ENCODE peak calls at places on chromosomes 5 and 9, in eight cellular contexts. K, T, W, I, M, C, G and E are unnamed samples. For H3K27me3, the result is how much of the 10 kb centered on the place peaks cover.

GRCh38 chr9:93060746-93061259 is 2.3 kb downstream of the SUSD3 start:
- DNase-seq in K (peak), C (no peak), W (no peak), T (no peak), I (no peak), G (no peak), M (no peak), E (no peak)

GRCh38 chr5:7917130-7918123 is 48.5 kb downstream of the MTRR start:
- DNase-seq in G (no peak), I (no peak), W (no peak), K (no peak), C (no peak), T (no peak), M (no peak), E (no peak)

GRCh38 chr5:169893586-169893985 is 86.7 kb downstream of the INSYN2B start:
- DNase-seq in T (no peak), K (no peak), G (no peak), M (no peak), I (no peak), W (no peak), C (no peak), E (no peak)

GRCh38 chr9:13027834-13028233 is 251.7 kb downstream of the MPDZ start:
- DNase-seq in G (no peak), M (no peak), T (no peak), W (no peak), C (no peak), K (no peak), I (no peak), E (no peak)

GRCh38 chr9:92044945-92045344 is 70.3 kb downstream of the SPTLC1 start:
- DNase-seq in W (no peak), M (no peak), G (no peak), C (no peak), I (no peak), K (peak), T (no peak), E (no peak)

GRCh38 chr9:91059713-91060112 is 258.1 kb downstream of the SYK start:
- DNase-seq in T (no peak), W (no peak), I (no peak), G (no peak), C (no peak), K (no peak), M (peak), E (no peak)

GRCh38 chr9:2234371-2234893 is 219.3 kb downstream of the SMARCA2 start:
- DNase-seq in G (no peak), C (no peak), T (no peak), M (no peak), K (no peak), I (no peak), W (no peak), E (no peak)

GRCh38 chr5:134226441-134227192 is 744 bp upstream of the PPP2CA start:
- DNase-seq in C (no peak), I (no peak), T (no peak), G (peak), K (no peak), M (no peak), W (no peak), E (no peak)

GRCh38 chr5:138246334-138246733 is 28.1 kb downstream of the GFRA3 start:
- DNase-seq in K (no peak), M (no peak), W (no peak), T (no peak), G (no peak), I (no peak), C (no peak), E (no peak)

GRCh38 chr5:135242496-135243193 is 156.4 kb downstream of the MACROH2A1 start:
- DNase-seq in W (no peak), K (no peak), C (peak), T (no peak), G (no peak), M (peak), I (no peak), E (no peak)

GRCh38 chr9:108099854-108100253 is 610.3 kb upstream of the KLF4 start:
- DNase-seq in I (peak), W (no peak), M (peak), T (no peak), C (no peak), K (peak), G (no peak), E (no peak)

GRCh38 chr5:56481147-56481997 is 248.2 kb upstream of the ANKRD55 start:
- DNase-seq in T (peak), K (no peak), G (no peak), M (no peak), W (peak), I (no peak), C (peak), E (no peak)

GRCh38 chr9:114894801-114895433 is 35.5 kb downstream of the TNFSF8 start:
- DNase-seq in K (no peak), G (no peak), W (no peak), M (no peak), C (no peak), I (no peak), T (no peak), E (no peak)

GRCh38 chr5:170483701-170484458 is 19.9 kb upstream of the KCNIP1 start:
- DNase-seq in I (no peak), C (no peak), T (no peak), G (no peak), W (peak), M (peak), K (no peak), E (no peak)

GRCh38 chr5:133245191-133246052 is 193.6 kb downstream of the HSPA4 start:
- DNase-seq in I (peak), G (no peak), W (no peak), T (no peak), M (no peak), K (peak), C (no peak), E (no peak)

GRCh38 chr9:19552282-19552681 is 143.5 kb downstream of the ACER2 start:
- DNase-seq in T (no peak), W (no peak), C (no peak), I (no peak), K (no peak), G (no peak), M (no peak), E (no peak)

GRCh38 chr9:112069318-112070169 is 105.6 kb downstream of the SUSD1 start:
- DNase-seq in G (no peak), K (peak), M (no peak), T (no peak), I (no peak), C (no peak), W (no peak), E (no peak)

GRCh38 chr9:2727966-2728613 is 10.8 kb downstream of the KCNV2 start:
- DNase-seq in M (no peak), C (peak), T (no peak), K (peak), G (no peak), W (peak), I (peak), E (no peak)

GRCh38 chr9:108834959-108835696 is 20.7 kb downstream of the ACTL7B start:
- DNase-seq in K (no peak), T (no peak), I (no peak), G (no peak), M (no peak), C (no peak), W (no peak), E (no peak)

GRCh38 chr9:2780846-2781245 is 63.0 kb downstream of the PUM3 start:
- DNase-seq in K (no peak), T (no peak), W (no peak), C (no peak), I (no peak), G (no peak), M (no peak), E (no peak)

GRCh38 chr5:55187370-55187769 is 14.4 kb upstream of the CDC20B start:
- DNase-seq in G (no peak), C (no peak), W (no peak), K (peak), M (no peak), I (peak), T (no peak), E (no peak)

GRCh38 chr9:35659340-35659739 is 1.2 kb downstream of the CCDC107 start:
- DNase-seq in G (no peak), C (no peak), T (no peak), M (no peak), W (no peak), K (no peak), I (no peak), E (no peak)
- H3K4me3 ChIP-seq in G (no peak), C (no peak), T (peak), M (peak), W (no peak), K (peak), I (peak), E (peak)

DNA sequence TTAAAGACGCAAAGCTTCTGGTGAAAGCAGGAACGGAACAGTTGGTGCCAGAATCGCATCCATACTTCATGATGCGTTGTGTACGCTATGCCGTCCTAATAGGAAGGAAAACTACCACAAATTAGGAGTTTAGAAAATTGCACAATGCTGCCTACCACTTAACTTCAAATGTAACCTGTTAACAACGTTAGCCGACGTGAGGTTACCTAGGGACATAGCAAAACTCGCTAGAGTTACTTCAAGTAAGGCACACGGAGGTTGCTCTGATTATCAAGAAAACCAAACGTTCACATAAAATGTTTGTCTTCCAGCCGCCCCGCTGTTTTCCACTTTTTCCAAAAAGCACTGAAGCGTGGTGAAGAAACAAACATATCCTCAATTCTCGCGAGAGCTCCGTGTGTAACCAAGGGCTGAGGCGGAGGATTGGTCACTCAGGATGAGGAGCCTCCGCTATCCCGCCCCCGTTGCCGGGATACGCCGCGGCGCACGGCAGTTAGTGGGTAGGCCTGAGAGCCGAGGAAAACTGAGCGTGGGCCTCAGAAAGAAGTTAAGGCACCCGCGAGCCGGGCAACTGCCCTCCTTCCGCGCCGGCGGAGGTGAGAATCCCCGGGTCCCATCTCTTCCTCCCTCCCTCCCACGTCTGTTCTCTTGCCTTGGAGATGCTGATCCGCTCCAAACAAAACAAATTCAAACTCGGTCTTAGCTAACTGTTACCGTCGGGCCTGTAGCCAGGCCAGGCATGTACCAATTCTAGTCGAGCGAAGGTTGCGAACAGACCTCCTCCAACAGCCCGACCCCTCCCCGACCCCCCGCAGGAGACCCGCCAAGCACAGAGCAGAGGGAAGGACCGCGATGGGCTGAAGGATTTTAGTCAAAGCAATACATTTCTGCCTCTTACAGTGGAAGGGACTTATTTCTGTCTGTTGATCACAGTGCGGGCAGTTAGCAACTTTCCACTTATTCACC is at the start of gene IFT74:
- DNase-seq in W (peak), I (peak), M (peak), T (peak), C (peak), G (peak), K (peak), E (peak)
- TF ChIP-seq POLR2A in W (peak), I (peak), M (no peak), T (no peak), C (peak), G (no peak), K (peak), E (peak)

GRCh38 chr9:35945341-35946018 is 12.5 kb downstream of the OR2S2 start:
- DNase-seq in I (peak), K (peak), T (peak), W (peak), C (peak), M (no peak), G (peak), E (no peak)

GRCh38 chr9:35939851-35940250 is 18.1 kb downstream of the OR2S2 start:
- DNase-seq in K (no peak), I (no peak), C (no peak), G (no peak), W (no peak), M (no peak), T (no peak), E (no peak)

GRCh38 chr9:35940474-35941467 is 17.2 kb downstream of the OR2S2 start:
- DNase-seq in T (no peak), W (no peak), K (no peak), I (no peak), M (no peak), G (no peak), C (no peak), E (no peak)

GRCh38 chr9:35944173-35944572 is 13.8 kb downstream of the OR2S2 start:
- DNase-seq in W (no peak), K (no peak), G (no peak), I (no peak), T (no peak), C (no peak), M (no peak), E (no peak)

DNA sequence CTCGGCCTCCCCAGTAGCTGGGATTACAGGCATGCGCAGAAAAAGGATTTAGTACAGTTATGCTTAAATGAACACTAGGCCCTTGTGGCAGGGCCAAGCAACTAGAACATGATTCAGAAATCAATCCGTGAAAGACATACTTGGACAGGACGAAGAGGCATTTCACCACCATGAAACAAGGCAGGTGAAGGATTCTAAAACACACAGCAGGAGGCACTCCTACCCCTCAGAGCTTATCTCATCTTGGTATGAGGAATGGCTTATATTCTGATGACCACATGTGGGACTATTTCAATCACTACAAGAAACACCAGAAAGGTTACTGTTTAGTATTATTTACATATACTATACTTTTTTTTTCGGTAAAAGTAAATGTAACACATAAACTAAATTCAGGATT is 15.7 kb downstream of the OR2S2 start:
- DNase-seq in T (no peak), C (no peak), G (no peak), W (no peak), I (no peak), K (no peak), M (no peak), E (no peak)
- H3K27me3 ChIP-seq in T (under half), C (under half), G (under half), W (under half), I (under half), K (under half), M (under half), E (under half)

GRCh38 chr5:181245427-181246275 is 1.9 kb upstream of the RACK1 start:
- DNase-seq in W (peak), M (no peak), G (no peak), C (peak), T (no peak), K (no peak), I (no peak), E (no peak)
- H3K4me3 ChIP-seq in W (peak), M (peak), G (peak), C (no peak), T (peak), K (peak), I (peak), E (peak)

GRCh38 chr9:70049672-70050271 is 6.1 kb downstream of the MAMDC2 start:
- DNase-seq in I (no peak), W (peak), K (no peak), M (peak), G (peak), T (peak), C (peak), E (no peak)
- TF ChIP-seq POLR2A in I (no peak), W (no peak), K (no peak), M (no peak), G (no peak), T (no peak), C (no peak), E (no peak)

DNA sequence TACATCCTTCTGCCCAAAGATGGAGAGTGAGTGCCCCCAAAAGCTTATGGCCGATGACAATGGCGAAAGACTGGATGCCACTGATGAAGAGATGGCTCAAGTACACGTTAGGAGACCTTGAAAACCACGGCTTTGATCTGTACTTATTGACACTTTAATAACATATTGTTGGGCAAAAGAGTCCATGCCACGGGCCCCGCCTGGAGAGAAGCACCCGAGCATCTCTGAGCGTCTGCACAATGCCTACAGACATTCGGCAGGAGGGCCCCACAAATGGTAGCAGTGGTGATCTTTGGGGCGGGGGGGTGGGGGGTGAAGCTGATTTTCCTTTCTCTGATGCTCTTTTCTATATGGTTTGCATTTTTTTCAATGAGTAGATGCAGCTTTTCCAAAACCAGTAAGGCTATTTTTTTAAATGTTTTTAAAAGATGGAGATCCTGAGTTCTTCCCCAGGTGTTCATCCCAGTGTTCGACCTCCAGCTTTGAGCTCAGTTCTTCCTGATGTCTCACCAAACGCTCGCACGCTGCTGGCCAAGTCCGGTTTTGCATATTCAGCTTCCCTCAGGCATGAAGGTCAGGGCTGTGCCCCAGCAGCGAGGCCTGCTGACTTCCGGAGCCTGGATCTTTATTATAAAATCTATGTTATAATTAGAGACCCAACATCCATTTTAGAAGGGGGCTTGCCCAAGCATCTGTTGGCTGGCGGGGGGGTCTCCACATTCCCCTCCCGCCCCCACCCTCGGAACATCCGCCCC is 34.3 kb upstream of the BARHL1 start:
- DNase-seq in G (no peak), W (no peak), K (no peak), M (no peak), T (peak), I (no peak), C (no peak), E (no peak)
- H3K27me3 ChIP-seq in G (under half), W (under half), K (under half), M (under half), T (under half), I (under half), C (under half), E (under half)

GRCh38 chr5:173293817-173294672 is 34.2 kb downstream of the STC2 start:
- DNase-seq in K (peak), C (peak), M (no peak), W (peak), T (peak), G (peak), I (peak), E (peak)
- H3K4me3 ChIP-seq in K (no peak), C (no peak), M (no peak), W (no peak), T (peak), G (no peak), I (peak), E (peak)

DNA sequence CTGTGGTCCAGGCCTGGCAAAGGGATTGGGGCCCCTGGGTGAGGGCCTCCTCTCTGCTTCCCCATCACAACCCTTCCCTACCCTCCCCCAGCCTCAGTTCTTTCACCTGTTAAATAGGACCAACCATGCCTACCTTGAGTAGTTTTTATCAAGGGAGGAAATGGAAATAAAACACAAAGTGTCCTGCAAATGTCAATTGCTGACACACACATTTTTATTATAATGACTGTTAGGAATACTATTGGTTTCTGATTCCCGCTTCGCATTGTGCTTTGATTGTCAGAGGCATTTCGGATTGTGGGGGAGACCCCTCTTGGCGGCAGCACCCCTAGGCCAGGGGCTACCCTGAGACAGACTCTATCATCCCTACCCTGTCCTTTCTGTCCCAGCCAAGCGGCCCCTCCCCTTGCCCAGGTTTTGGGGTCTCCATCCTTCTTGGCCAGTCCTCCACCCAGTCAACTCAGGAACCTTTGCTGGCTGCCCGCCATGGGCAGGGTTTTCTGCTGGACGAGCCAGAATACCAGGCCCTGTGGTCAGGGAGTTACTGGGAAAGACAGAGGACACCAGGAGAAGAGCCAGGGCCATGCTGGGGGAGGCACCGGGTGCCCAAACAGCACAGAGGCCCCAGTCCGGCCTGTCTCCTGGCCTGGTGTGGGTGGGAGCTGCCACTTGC is 18.4 kb upstream of the TTLL11 start:
- DNase-seq in I (no peak), T (no peak), G (no peak), K (no peak), M (no peak), C (no peak), W (no peak), E (no peak)
- TF ChIP-seq POLR2A in I (no peak), T (no peak), G (no peak), K (no peak), M (no peak), C (no peak), W (no peak), E (no peak)

GRCh38 chr5:32055891-32056866 is 117.9 kb downstream of the GOLPH3 start:
- DNase-seq in I (no peak), K (no peak), M (no peak), W (no peak), T (no peak), C (no peak), G (no peak), E (no peak)

GRCh38 chr5:32057157-32058096 is 116.7 kb downstream of the GOLPH3 start:
- DNase-seq in C (no peak), G (no peak), M (no peak), K (no peak), I (peak), T (no peak), W (no peak), E (no peak)

GRCh38 chr5:32047056-32047455 is 127.1 kb downstream of the GOLPH3 start:
- DNase-seq in M (no peak), G (no peak), T (no peak), W (no peak), I (no peak), C (no peak), K (no peak), E (no peak)

DNA sequence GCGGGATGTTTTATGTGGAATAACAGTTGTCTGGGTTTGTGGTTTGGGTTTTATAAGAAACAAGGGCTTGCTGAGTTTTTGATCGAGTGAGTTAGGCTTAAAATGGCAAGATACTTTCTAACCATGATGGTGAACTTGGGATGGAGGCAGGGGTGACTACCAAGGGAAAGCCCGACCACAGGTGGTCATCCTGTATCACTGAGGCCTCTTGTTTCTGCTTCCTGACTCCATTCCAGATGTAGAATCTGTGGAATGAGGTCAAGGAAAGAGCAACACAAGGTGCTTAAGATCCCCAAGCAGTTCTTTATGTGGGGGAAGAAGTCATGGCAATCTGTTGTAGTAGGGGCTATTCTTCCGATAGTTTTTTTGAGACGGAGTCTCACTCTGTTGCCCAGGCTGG is 122.3 kb downstream of the GOLPH3 start:
- DNase-seq in I (no peak), M (no peak), C (no peak), W (no peak), G (no peak), T (no peak), K (no peak), E (no peak)
- H3K27me3 ChIP-seq in I (under half), M (under half), C (under half), W (under half), G (under half), T (under half), K (under half), E (under half)